ENCODE peak calls at places on chromosomes 7 and 10, in six cellular contexts. W, B, Z, T, M and I are unnamed samples.

GRCh38 chr7:22718200-22718711 is 8.7 kb upstream of the IL6 start:
- DNase-seq in Z (no peak), W (peak), M (no peak), T (no peak), B (no peak), I (no peak)

GRCh38 chr7:18607025-18607424 is 111.5 kb downstream of the HDAC9 start:
- DNase-seq in B (no peak), W (no peak), Z (no peak), M (no peak), T (no peak), I (no peak)

GRCh38 chr10:126671402-126671975 is 996 bp upstream of the C10orf90 start:
- DNase-seq in B (no peak), Z (no peak), T (no peak), W (no peak), M (no peak), I (no peak)

GRCh38 chr7:151060416-151061234 is 1.2 kb downstream of the SLC4A2 start:
- DNase-seq in B (no peak), W (no peak), Z (no peak), T (peak), M (peak), I (peak)

GRCh38 chr7:130880668-130881067 is 146.7 kb upstream of the KLF14 start:
- DNase-seq in B (no peak), W (no peak), M (no peak), T (no peak), Z (no peak), I (no peak)

GRCh38 chr10:32332299-32332750 is 14.6 kb downstream of the EPC1 start:
- DNase-seq in W (no peak), B (no peak), Z (no peak), T (no peak), M (peak), I (peak)

GRCh38 chr7:87147500-87147899 is 4.8 kb upstream of the DMTF1 start:
- DNase-seq in T (no peak), W (no peak), B (no peak), Z (no peak), M (no peak), I (no peak)

GRCh38 chr10:69892436-69893215 is 90.9 kb downstream of the COL13A1 start:
- DNase-seq in M (no peak), T (no peak), B (no peak), Z (no peak), W (no peak), I (no peak)

GRCh38 chr10:96683065-96683464 is 37.2 kb downstream of the PIK3AP1 start:
- DNase-seq in Z (no peak), B (no peak), T (no peak), W (peak), M (no peak), I (no peak)

GRCh38 chr10:71319800-71320392 is 837 bp downstream of the SLC29A3 start:
- DNase-seq in Z (no peak), B (no peak), W (no peak), M (no peak), T (no peak), I (no peak)

GRCh38 chr7:142803901-142804300 is 33.1 kb downstream of the PRSS2 start:
- DNase-seq in B (no peak), T (peak), W (no peak), Z (no peak), M (no peak), I (no peak)

GRCh38 chr10:72875250-72876055 is 18.1 kb upstream of the OIT3 start:
- DNase-seq in M (peak), W (no peak), Z (peak), B (no peak), T (no peak), I (peak)

GRCh38 chr10:128530301-128530700 is 404.1 kb upstream of the MKI67 start:
- DNase-seq in M (peak), B (no peak), T (no peak), Z (peak), W (no peak), I (no peak)

GRCh38 chr10:72691470-72692056 is 380 bp upstream of the MCU start:
- DNase-seq in W (peak), B (no peak), M (no peak), Z (peak), T (no peak), I (no peak)

GRCh38 chr7:73900286-73900685 is 39.3 kb downstream of the TMEM270 start:
- DNase-seq in W (no peak), B (no peak), M (no peak), Z (peak), T (no peak), I (no peak)

GRCh38 chr10:103395754-103396066 is 565 bp downstream of the ATP5MK start:
- DNase-seq in T (peak), B (no peak), W (no peak), M (peak), Z (peak), I (no peak)

GRCh38 chr10:100739516-100740368 is 5.6 kb upstream of the PAX2 start:
- DNase-seq in M (no peak), T (no peak), Z (peak), W (no peak), B (no peak), I (no peak)

GRCh38 chr7:39069886-39070881 is 92.5 kb downstream of the POU6F2 start:
- DNase-seq in Z (no peak), T (no peak), W (no peak), B (no peak), M (no peak), I (no peak)

GRCh38 chr10:14545827-14546226 is 215.1 kb upstream of the FRMD4A start:
- DNase-seq in B (no peak), W (peak), Z (no peak), T (no peak), M (peak), I (no peak)

GRCh38 chr7:22156205-22156604 is 200.7 kb downstream of the RAPGEF5 start:
- DNase-seq in B (no peak), M (no peak), Z (no peak), W (no peak), T (no peak), I (no peak)

GRCh38 chr7:143850682-143851081 is 51.3 kb downstream of the TCAF1 start:
- DNase-seq in T (no peak), W (no peak), Z (no peak), M (no peak), B (no peak), I (no peak)

GRCh38 chr10:71975087-71975890 is 11.1 kb downstream of the CHST3 start:
- DNase-seq in W (no peak), Z (no peak), T (no peak), B (peak), M (no peak), I (no peak)

GRCh38 chr10:80188713-80189112 is 16.6 kb downstream of the ANXA11 start:
- DNase-seq in B (peak), Z (no peak), M (peak), T (no peak), W (no peak), I (no peak)

GRCh38 chr10:80186364-80187012 is 18.8 kb downstream of the ANXA11 start:
- DNase-seq in M (peak), T (no peak), Z (no peak), W (no peak), B (peak), I (peak)

GRCh38 chr10:80187465-80188409 is 17.6 kb downstream of the ANXA11 start:
- DNase-seq in Z (no peak), T (peak), M (peak), B (peak), W (no peak), I (peak)

GRCh38 chr10:80185522-80186299 is 19.6 kb downstream of the ANXA11 start:
- DNase-seq in Z (no peak), M (no peak), B (no peak), W (no peak), T (no peak), I (no peak)

GRCh38 chr10:80187060-80187459 is 18.3 kb downstream of the ANXA11 start:
- DNase-seq in B (no peak), T (no peak), M (no peak), Z (no peak), W (no peak), I (no peak)
- H3K4me3 ChIP-seq in B (no peak), T (no peak), M (peak), Z (no peak), W (no peak), I (peak)

DNA sequence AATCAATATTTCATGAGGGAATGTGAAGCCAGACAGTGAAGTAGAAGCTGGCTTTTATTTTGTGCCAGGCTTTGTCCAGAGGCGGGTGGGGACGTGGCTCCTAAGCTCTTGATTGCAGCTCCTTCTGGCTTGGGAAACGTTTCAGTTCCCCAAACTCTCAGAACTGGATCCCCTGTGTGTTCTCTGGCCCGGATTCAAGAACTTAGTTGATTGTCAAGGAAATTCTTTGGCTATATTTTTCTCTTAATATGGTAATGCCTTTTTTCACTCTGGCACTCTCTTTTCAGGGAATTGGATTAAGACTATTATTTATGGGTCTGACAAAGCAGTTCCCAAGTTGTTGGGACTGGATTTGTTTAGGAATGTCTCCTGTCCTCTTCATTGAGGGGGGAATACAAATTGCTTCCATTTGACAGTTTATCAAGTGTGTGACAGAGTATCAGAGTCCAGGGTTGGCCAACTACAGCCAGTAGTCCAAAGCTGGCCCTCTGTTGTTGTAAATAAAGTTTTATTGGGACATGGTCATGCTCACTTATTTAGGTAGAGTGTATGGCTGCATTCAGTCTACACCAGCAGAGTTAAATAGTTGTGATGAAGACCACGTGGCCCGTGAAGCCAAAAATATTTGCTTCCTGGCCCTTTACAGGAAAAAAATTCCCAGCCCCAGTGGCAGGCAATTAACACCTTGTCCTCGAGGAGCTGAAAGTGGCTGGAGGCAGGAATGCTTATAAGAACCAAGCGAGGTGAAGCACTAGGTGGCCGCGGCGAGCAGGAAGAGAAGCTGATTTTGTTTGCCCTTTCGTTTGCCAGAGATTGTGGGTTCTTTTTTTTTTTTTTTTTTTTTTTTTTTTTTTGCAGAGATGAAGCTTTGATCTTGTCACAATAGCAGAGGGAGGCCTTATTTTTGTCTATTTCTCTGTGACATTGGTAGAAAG is 34.3 kb downstream of the HTRA1 start:
- DNase-seq in M (no peak), T (peak), W (no peak), Z (peak), B (peak), I (no peak)
- H3K4me3 ChIP-seq in M (no peak), T (no peak), W (no peak), Z (no peak), B (no peak), I (no peak)

GRCh38 chr7:824664-825063 is 7.6 kb upstream of the SUN1 start:
- DNase-seq in W (no peak), B (no peak), T (no peak), Z (no peak), M (no peak), I (peak)
- H3K4me3 ChIP-seq in W (no peak), B (no peak), T (no peak), Z (no peak), M (no peak), I (no peak)

DNA sequence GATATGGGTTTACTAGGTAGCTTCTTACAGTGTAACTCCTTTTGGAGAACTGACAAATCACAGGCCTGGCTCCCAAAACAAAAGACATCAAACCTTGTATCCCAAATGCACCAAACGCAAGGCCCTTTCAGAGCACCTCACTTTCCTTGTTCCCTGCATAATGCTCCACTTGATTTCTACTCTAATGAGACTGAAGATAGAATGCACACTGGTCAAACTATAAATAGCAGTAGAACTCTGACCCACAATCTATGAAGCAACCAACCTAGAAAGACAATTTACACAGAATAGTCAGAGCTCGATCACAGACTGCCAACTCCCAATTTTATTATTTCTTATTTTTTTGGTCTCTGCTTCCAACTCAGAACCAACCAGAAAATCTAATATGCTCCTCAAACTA is 214.4 kb downstream of the CACNA2D1 start:
- DNase-seq in B (no peak), Z (no peak), T (no peak), M (no peak), W (no peak), I (no peak)
- H3K4me3 ChIP-seq in B (no peak), Z (no peak), T (no peak), M (no peak), W (no peak), I (no peak)

GRCh38 chr7:135143874-135144668 is 3.8 kb upstream of the TMEM140 start:
- DNase-seq in M (no peak), Z (no peak), T (no peak), B (no peak), W (no peak), I (no peak)

GRCh38 chr7:135150072-135150782 is 2.4 kb downstream of the TMEM140 start:
- DNase-seq in B (peak), M (no peak), Z (no peak), T (no peak), W (no peak), I (no peak)

GRCh38 chr7:135151162-135151932 is 3.5 kb downstream of the TMEM140 start:
- DNase-seq in Z (no peak), T (no peak), M (no peak), B (no peak), W (no peak), I (no peak)

GRCh38 chr7:135147899-135148721 is at the start of gene TMEM140:
- DNase-seq in W (no peak), T (peak), B (no peak), Z (no peak), M (peak), I (peak)

GRCh38 chr7:135147341-135147898 is 452 bp upstream of the TMEM140 start:
- DNase-seq in B (no peak), M (no peak), Z (no peak), T (no peak), W (no peak), I (no peak)
- H3K4me3 ChIP-seq in B (peak), M (peak), Z (no peak), T (no peak), W (no peak), I (peak)

GRCh38 chr7:139769066-139769465 is 8.7 kb downstream of the HIPK2 start:
- DNase-seq in Z (no peak), M (no peak), B (no peak), W (no peak), T (no peak), I (no peak)

GRCh38 chr7:139772837-139773236 is 5.0 kb downstream of the HIPK2 start:
- DNase-seq in W (no peak), M (no peak), T (no peak), Z (no peak), B (no peak), I (no peak)

GRCh38 chr7:139773372-139773771 is 4.4 kb downstream of the HIPK2 start:
- DNase-seq in M (no peak), W (no peak), T (no peak), B (no peak), Z (no peak), I (peak)

GRCh38 chr7:139772115-139772514 is 5.7 kb downstream of the HIPK2 start:
- DNase-seq in Z (no peak), W (no peak), M (no peak), T (no peak), B (no peak), I (no peak)

DNA sequence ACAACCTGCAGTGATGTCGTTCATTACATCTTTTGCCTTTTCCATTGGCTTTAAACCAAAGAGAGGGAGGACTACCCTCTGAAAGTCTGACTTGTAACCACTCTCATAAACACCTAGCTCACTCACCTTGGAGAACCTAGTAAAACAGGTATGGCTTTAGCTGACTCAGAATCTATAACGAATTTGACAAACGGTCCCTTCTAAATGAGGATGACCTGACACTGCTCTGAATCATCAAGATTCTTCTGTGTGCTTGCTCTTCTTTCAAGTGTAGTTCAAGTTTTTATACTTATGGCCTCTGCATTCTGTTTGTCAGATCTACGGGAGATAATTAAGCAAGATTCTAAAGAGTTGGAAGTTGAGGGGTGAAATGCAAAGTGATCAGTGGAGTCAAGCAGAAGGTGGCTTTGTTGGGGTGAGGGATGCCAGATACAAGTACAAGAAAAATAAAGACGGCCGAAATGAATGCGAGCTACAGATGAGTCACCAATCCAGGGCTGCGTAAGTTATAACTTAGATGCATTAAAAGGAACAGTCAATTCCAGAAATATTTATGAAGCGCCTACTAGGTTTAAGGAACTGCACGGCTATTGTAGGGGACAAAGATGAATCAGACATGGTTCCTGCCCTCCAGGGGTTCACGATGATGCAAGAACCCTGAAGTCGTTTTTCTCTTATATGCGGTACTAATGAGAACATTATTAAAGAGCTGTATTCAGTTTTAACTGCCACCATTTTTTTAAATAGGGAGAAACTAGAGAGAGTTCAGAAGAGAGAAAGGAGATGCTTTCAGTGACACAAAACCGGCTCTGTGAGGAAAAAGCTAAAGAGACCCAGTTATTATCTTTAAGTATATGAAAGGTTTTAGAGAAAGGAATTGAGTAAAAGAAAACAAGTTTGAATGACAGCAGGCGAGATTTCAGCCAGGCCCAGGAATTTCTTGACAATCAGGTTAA is 6.5 kb downstream of the HIPK2 start:
- DNase-seq in B (no peak), T (no peak), W (peak), Z (no peak), M (no peak), I (no peak)
- H3K4me3 ChIP-seq in B (no peak), T (no peak), W (peak), Z (no peak), M (no peak), I (no peak)